ENCODE peak calls at places on chromosomes 3 and 15, in seven cellular contexts. A is NCI-H1105 treated with DMSO at 0.1 percent for 48 hours; J is RPMI7951; U is activated CD8-positive, alpha-beta T cell treated with anti-CD3 and anti-CD28 coated beads for 36 hours; C is A549; O is upper lobe of right lung; X is MCF 10A. M is an unnamed sample.

GRCh38 chr3:52704611-52705437 is 767 bp downstream of the GLT8D1 start:
- DNase-seq in J (peak; percentile 60), A (no peak), X (peak; percentile 30), O (no peak), C (peak; percentile 12), U (peak; percentile 51), M (peak; percentile 40)

GRCh38 chr15:51267047-51267713 is 71.2 kb downstream of the CYP19A1 start:
- DNase-seq in U (no peak), X (peak; percentile 8), C (no peak), J (peak; percentile 48), O (no peak), A (no peak), M (no peak)

GRCh38 chr3:193798097-193798496 is 205.1 kb downstream of the OPA1 start:
- DNase-seq in O (no peak), J (no peak), U (no peak), C (no peak), A (no peak), X (no peak), M (no peak)

GRCh38 chr3:55191911-55192787 is 264.3 kb upstream of the LRTM1 start:
- DNase-seq in J (peak; percentile 98), A (no peak), X (peak; percentile 85), U (no peak), C (peak; percentile 16), O (no peak), M (no peak)

GRCh38 chr3:153164009-153164550 is 2.1 kb downstream of the RAP2B start:
- DNase-seq in O (no peak), C (no peak), A (no peak), J (peak; percentile 19), U (no peak), X (peak; percentile 41), M (no peak)

GRCh38 chr3:80142714-80143113 is 374.9 kb upstream of the ROBO1 start:
- DNase-seq in U (no peak), C (no peak), J (no peak), O (no peak), A (peak; percentile 40), X (no peak), M (no peak)

GRCh38 chr15:65184305-65184943 is 718 bp downstream of the CLPX start:
- DNase-seq in X (peak; percentile 69), J (peak; percentile 68), O (peak; percentile 81), C (peak; percentile 71), U (peak; percentile 64), A (peak; percentile 52), M (peak; percentile 68)

GRCh38 chr15:100663066-100663465 is 60.7 kb downstream of the ASB7 start:
- DNase-seq in C (peak; percentile 48), J (peak; percentile 73), U (no peak), A (no peak), X (peak; percentile 30), O (no peak), M (no peak)